ENCODE peak calls at places on chromosome 9, in ten cellular contexts. One of them, this sample, is unnamed.

GRCh38 chr9:103355000-103355399 is 359.9 kb downstream of the CYLC2 start:
- DNase-seq in NCI-H510A: no peak
- DNase-seq in endothelial cell: no peak
- DNase-seq in hypothalamus: no peak
- DNase-seq in head of caudate nucleus: no peak
- DNase-seq in aorta: no peak
- DNase-seq in stimulated activated CD4-positive, alpha-beta T cell treated with anti-CD3 and anti-CD28 coated beads, Interleukin-15, amount 100 ng/mL, for 1 hour: no peak
- DNase-seq in GM13976: no peak
- DNase-seq in small intestine: no peak
- DNase-seq in CD4-positive, CD25-positive, alpha-beta regulatory T cell: no peak
- DNase-seq in this sample: no peak

GRCh38 chr9:137021979-137022619 is 5.9 kb downstream of the ABCA2 start:
- DNase-seq in NCI-H510A: no peak
- DNase-seq in endothelial cell: no peak
- DNase-seq in hypothalamus: peak
- DNase-seq in head of caudate nucleus: peak
- DNase-seq in aorta: no peak
- DNase-seq in stimulated activated CD4-positive, alpha-beta T cell treated with anti-CD3 and anti-CD28 coated beads, Interleukin-15, amount 100 ng/mL, for 1 hour: peak
- DNase-seq in GM13976: peak
- DNase-seq in small intestine: peak
- DNase-seq in CD4-positive, CD25-positive, alpha-beta regulatory T cell: peak
- DNase-seq in this sample: peak

GRCh38 chr9:97640290-97640689 is 6.7 kb downstream of the NCBP1 start:
- DNase-seq in NCI-H510A: no peak
- DNase-seq in endothelial cell: no peak
- DNase-seq in hypothalamus: no peak
- DNase-seq in head of caudate nucleus: no peak
- DNase-seq in aorta: no peak
- DNase-seq in stimulated activated CD4-positive, alpha-beta T cell treated with anti-CD3 and anti-CD28 coated beads, Interleukin-15, amount 100 ng/mL, for 1 hour: no peak
- DNase-seq in GM13976: no peak
- DNase-seq in small intestine: no peak
- DNase-seq in CD4-positive, CD25-positive, alpha-beta regulatory T cell: no peak
- DNase-seq in this sample: no peak

GRCh38 chr9:131257266-131258025 is 18.9 kb downstream of the FAM78A start:
- DNase-seq in NCI-H510A: no peak
- DNase-seq in endothelial cell: no peak
- DNase-seq in hypothalamus: no peak
- DNase-seq in head of caudate nucleus: no peak
- DNase-seq in aorta: no peak
- DNase-seq in stimulated activated CD4-positive, alpha-beta T cell treated with anti-CD3 and anti-CD28 coated beads, Interleukin-15, amount 100 ng/mL, for 1 hour: no peak
- DNase-seq in GM13976: no peak
- DNase-seq in small intestine: no peak
- DNase-seq in CD4-positive, CD25-positive, alpha-beta regulatory T cell: no peak
- DNase-seq in this sample: no peak

GRCh38 chr9:532707-533106 is 308.8 kb upstream of the DMRT1 start:
- DNase-seq in NCI-H510A: peak
- DNase-seq in endothelial cell: no peak
- DNase-seq in hypothalamus: no peak
- DNase-seq in head of caudate nucleus: no peak
- DNase-seq in aorta: no peak
- DNase-seq in stimulated activated CD4-positive, alpha-beta T cell treated with anti-CD3 and anti-CD28 coated beads, Interleukin-15, amount 100 ng/mL, for 1 hour: no peak
- DNase-seq in GM13976: no peak
- DNase-seq in small intestine: peak
- DNase-seq in CD4-positive, CD25-positive, alpha-beta regulatory T cell: no peak
- DNase-seq in this sample: no peak

GRCh38 chr9:27771803-27772545 is 198.7 kb upstream of the C9orf72 start:
- DNase-seq in NCI-H510A: no peak
- DNase-seq in endothelial cell: peak
- DNase-seq in hypothalamus: no peak
- DNase-seq in head of caudate nucleus: no peak
- DNase-seq in aorta: no peak
- DNase-seq in stimulated activated CD4-positive, alpha-beta T cell treated with anti-CD3 and anti-CD28 coated beads, Interleukin-15, amount 100 ng/mL, for 1 hour: no peak
- DNase-seq in GM13976: no peak
- DNase-seq in small intestine: no peak
- DNase-seq in CD4-positive, CD25-positive, alpha-beta regulatory T cell: no peak
- DNase-seq in this sample: no peak

GRCh38 chr9:1332161-1332560 is 282.0 kb downstream of the DMRT2 start:
- DNase-seq in NCI-H510A: no peak
- DNase-seq in endothelial cell: no peak
- DNase-seq in hypothalamus: no peak
- DNase-seq in head of caudate nucleus: no peak
- DNase-seq in aorta: no peak
- DNase-seq in stimulated activated CD4-positive, alpha-beta T cell treated with anti-CD3 and anti-CD28 coated beads, Interleukin-15, amount 100 ng/mL, for 1 hour: no peak
- DNase-seq in GM13976: no peak
- DNase-seq in small intestine: no peak
- DNase-seq in CD4-positive, CD25-positive, alpha-beta regulatory T cell: no peak
- DNase-seq in this sample: no peak

GRCh38 chr9:16417749-16418148 is 452.7 kb downstream of the BNC2 start:
- DNase-seq in NCI-H510A: no peak
- DNase-seq in endothelial cell: no peak
- DNase-seq in hypothalamus: no peak
- DNase-seq in head of caudate nucleus: no peak
- DNase-seq in aorta: no peak
- DNase-seq in stimulated activated CD4-positive, alpha-beta T cell treated with anti-CD3 and anti-CD28 coated beads, Interleukin-15, amount 100 ng/mL, for 1 hour: no peak
- DNase-seq in GM13976: no peak
- DNase-seq in small intestine: no peak
- DNase-seq in CD4-positive, CD25-positive, alpha-beta regulatory T cell: no peak
- DNase-seq in this sample: no peak

GRCh38 chr9:121902483-121903135 is 190.5 kb downstream of the TTLL11 start:
- DNase-seq in NCI-H510A: no peak
- DNase-seq in endothelial cell: no peak
- DNase-seq in hypothalamus: no peak
- DNase-seq in head of caudate nucleus: no peak
- DNase-seq in aorta: no peak
- DNase-seq in stimulated activated CD4-positive, alpha-beta T cell treated with anti-CD3 and anti-CD28 coated beads, Interleukin-15, amount 100 ng/mL, for 1 hour: no peak
- DNase-seq in GM13976: no peak
- DNase-seq in small intestine: peak
- DNase-seq in CD4-positive, CD25-positive, alpha-beta regulatory T cell: no peak
- DNase-seq in this sample: no peak

GRCh38 chr9:13221741-13222140 is 57.8 kb downstream of the MPDZ start:
- DNase-seq in NCI-H510A: no peak
- DNase-seq in endothelial cell: no peak
- DNase-seq in hypothalamus: no peak
- DNase-seq in head of caudate nucleus: no peak
- DNase-seq in aorta: no peak
- DNase-seq in stimulated activated CD4-positive, alpha-beta T cell treated with anti-CD3 and anti-CD28 coated beads, Interleukin-15, amount 100 ng/mL, for 1 hour: no peak
- DNase-seq in GM13976: no peak
- DNase-seq in small intestine: no peak
- DNase-seq in CD4-positive, CD25-positive, alpha-beta regulatory T cell: no peak
- DNase-seq in this sample: no peak

GRCh38 chr9:95515272-95516113 is 1.3 kb downstream of the PTCH1 start:
- DNase-seq in NCI-H510A: no peak
- DNase-seq in endothelial cell: peak
- DNase-seq in hypothalamus: peak
- DNase-seq in head of caudate nucleus: peak
- DNase-seq in aorta: no peak
- DNase-seq in stimulated activated CD4-positive, alpha-beta T cell treated with anti-CD3 and anti-CD28 coated beads, Interleukin-15, amount 100 ng/mL, for 1 hour: no peak
- DNase-seq in GM13976: no peak
- DNase-seq in small intestine: no peak
- DNase-seq in CD4-positive, CD25-positive, alpha-beta regulatory T cell: no peak
- DNase-seq in this sample: no peak

GRCh38 chr9:127972316-127972871 is 8.4 kb downstream of the EEIG1 start:
- DNase-seq in NCI-H510A: no peak
- DNase-seq in endothelial cell: no peak
- DNase-seq in hypothalamus: peak
- DNase-seq in head of caudate nucleus: peak
- DNase-seq in aorta: peak
- DNase-seq in stimulated activated CD4-positive, alpha-beta T cell treated with anti-CD3 and anti-CD28 coated beads, Interleukin-15, amount 100 ng/mL, for 1 hour: no peak
- DNase-seq in GM13976: no peak
- DNase-seq in small intestine: no peak
- DNase-seq in CD4-positive, CD25-positive, alpha-beta regulatory T cell: no peak
- DNase-seq in this sample: peak

GRCh38 chr9:137070201-137070905 is at the start of gene SAPCD2:
- DNase-seq in NCI-H510A: peak
- DNase-seq in endothelial cell: peak
- DNase-seq in hypothalamus: peak
- DNase-seq in head of caudate nucleus: peak
- DNase-seq in aorta: peak
- DNase-seq in stimulated activated CD4-positive, alpha-beta T cell treated with anti-CD3 and anti-CD28 coated beads, Interleukin-15, amount 100 ng/mL, for 1 hour: peak
- DNase-seq in GM13976: peak
- DNase-seq in small intestine: peak
- DNase-seq in CD4-positive, CD25-positive, alpha-beta regulatory T cell: peak
- DNase-seq in this sample: peak

GRCh38 chr9:116124472-116125040 is 29.0 kb upstream of the PAPPA start:
- DNase-seq in NCI-H510A: no peak
- DNase-seq in endothelial cell: no peak
- DNase-seq in hypothalamus: no peak
- DNase-seq in head of caudate nucleus: no peak
- DNase-seq in aorta: no peak
- DNase-seq in stimulated activated CD4-positive, alpha-beta T cell treated with anti-CD3 and anti-CD28 coated beads, Interleukin-15, amount 100 ng/mL, for 1 hour: no peak
- DNase-seq in GM13976: no peak
- DNase-seq in small intestine: no peak
- DNase-seq in CD4-positive, CD25-positive, alpha-beta regulatory T cell: no peak
- DNase-seq in this sample: no peak

GRCh38 chr9:81077572-81077971 is 611.8 kb downstream of the TLE1 start:
- DNase-seq in NCI-H510A: no peak
- DNase-seq in endothelial cell: no peak
- DNase-seq in hypothalamus: no peak
- DNase-seq in head of caudate nucleus: no peak
- DNase-seq in aorta: no peak
- DNase-seq in stimulated activated CD4-positive, alpha-beta T cell treated with anti-CD3 and anti-CD28 coated beads, Interleukin-15, amount 100 ng/mL, for 1 hour: no peak
- DNase-seq in GM13976: no peak
- DNase-seq in small intestine: no peak
- DNase-seq in CD4-positive, CD25-positive, alpha-beta regulatory T cell: no peak
- DNase-seq in this sample: no peak

GRCh38 chr9:130390986-130391385 is 53.8 kb upstream of the ASS1 start:
- DNase-seq in NCI-H510A: no peak
- DNase-seq in endothelial cell: no peak
- DNase-seq in hypothalamus: no peak
- DNase-seq in head of caudate nucleus: no peak
- DNase-seq in aorta: no peak
- DNase-seq in stimulated activated CD4-positive, alpha-beta T cell treated with anti-CD3 and anti-CD28 coated beads, Interleukin-15, amount 100 ng/mL, for 1 hour: no peak
- DNase-seq in GM13976: no peak
- DNase-seq in small intestine: no peak
- DNase-seq in CD4-positive, CD25-positive, alpha-beta regulatory T cell: no peak
- DNase-seq in this sample: no peak

GRCh38 chr9:107142896-107143603 is 140.0 kb upstream of the RAD23B start:
- DNase-seq in NCI-H510A: no peak
- DNase-seq in endothelial cell: no peak
- DNase-seq in hypothalamus: no peak
- DNase-seq in head of caudate nucleus: no peak
- DNase-seq in aorta: no peak
- DNase-seq in stimulated activated CD4-positive, alpha-beta T cell treated with anti-CD3 and anti-CD28 coated beads, Interleukin-15, amount 100 ng/mL, for 1 hour: no peak
- DNase-seq in GM13976: no peak
- DNase-seq in small intestine: no peak
- DNase-seq in CD4-positive, CD25-positive, alpha-beta regulatory T cell: no peak
- DNase-seq in this sample: no peak

GRCh38 chr9:110048473-110048975 is 159.4 kb downstream of the C9orf152 start:
- DNase-seq in NCI-H510A: peak
- DNase-seq in endothelial cell: peak
- DNase-seq in hypothalamus: peak
- DNase-seq in head of caudate nucleus: peak
- DNase-seq in aorta: peak
- DNase-seq in stimulated activated CD4-positive, alpha-beta T cell treated with anti-CD3 and anti-CD28 coated beads, Interleukin-15, amount 100 ng/mL, for 1 hour: peak
- DNase-seq in GM13976: peak
- DNase-seq in small intestine: peak
- DNase-seq in CD4-positive, CD25-positive, alpha-beta regulatory T cell: peak
- DNase-seq in this sample: no peak

GRCh38 chr9:134065720-134066419 is 2.0 kb downstream of the BRD3 start:
- DNase-seq in NCI-H510A: no peak
- DNase-seq in endothelial cell: no peak
- DNase-seq in hypothalamus: no peak
- DNase-seq in head of caudate nucleus: peak
- DNase-seq in aorta: peak
- DNase-seq in stimulated activated CD4-positive, alpha-beta T cell treated with anti-CD3 and anti-CD28 coated beads, Interleukin-15, amount 100 ng/mL, for 1 hour: peak
- DNase-seq in GM13976: peak
- DNase-seq in small intestine: peak
- DNase-seq in CD4-positive, CD25-positive, alpha-beta regulatory T cell: no peak
- DNase-seq in this sample: no peak

GRCh38 chr9:70981312-70981711 is 140.1 kb downstream of the TRPM3 start:
- DNase-seq in NCI-H510A: no peak
- DNase-seq in endothelial cell: no peak
- DNase-seq in hypothalamus: no peak
- DNase-seq in head of caudate nucleus: no peak
- DNase-seq in aorta: no peak
- DNase-seq in stimulated activated CD4-positive, alpha-beta T cell treated with anti-CD3 and anti-CD28 coated beads, Interleukin-15, amount 100 ng/mL, for 1 hour: no peak
- DNase-seq in GM13976: no peak
- DNase-seq in small intestine: no peak
- DNase-seq in CD4-positive, CD25-positive, alpha-beta regulatory T cell: no peak
- DNase-seq in this sample: no peak

GRCh38 chr9:37096628-37097027 is 23.7 kb upstream of the ZCCHC7 start:
- DNase-seq in NCI-H510A: no peak
- DNase-seq in endothelial cell: no peak
- DNase-seq in hypothalamus: no peak
- DNase-seq in head of caudate nucleus: no peak
- DNase-seq in aorta: no peak
- DNase-seq in stimulated activated CD4-positive, alpha-beta T cell treated with anti-CD3 and anti-CD28 coated beads, Interleukin-15, amount 100 ng/mL, for 1 hour: no peak
- DNase-seq in GM13976: no peak
- DNase-seq in small intestine: no peak
- DNase-seq in CD4-positive, CD25-positive, alpha-beta regulatory T cell: no peak
- DNase-seq in this sample: no peak

GRCh38 chr9:35706951-35707350 is 17.2 kb upstream of the TPM2 start:
- DNase-seq in NCI-H510A: no peak
- DNase-seq in endothelial cell: no peak
- DNase-seq in hypothalamus: no peak
- DNase-seq in head of caudate nucleus: no peak
- DNase-seq in aorta: no peak
- DNase-seq in stimulated activated CD4-positive, alpha-beta T cell treated with anti-CD3 and anti-CD28 coated beads, Interleukin-15, amount 100 ng/mL, for 1 hour: no peak
- DNase-seq in GM13976: no peak
- DNase-seq in small intestine: no peak
- DNase-seq in CD4-positive, CD25-positive, alpha-beta regulatory T cell: no peak
- DNase-seq in this sample: no peak

GRCh38 chr9:38160613-38161215 is 91.7 kb upstream of the SHB start:
- DNase-seq in NCI-H510A: peak
- DNase-seq in endothelial cell: peak
- DNase-seq in hypothalamus: peak
- DNase-seq in head of caudate nucleus: peak
- DNase-seq in aorta: peak
- DNase-seq in stimulated activated CD4-positive, alpha-beta T cell treated with anti-CD3 and anti-CD28 coated beads, Interleukin-15, amount 100 ng/mL, for 1 hour: no peak
- DNase-seq in GM13976: peak
- DNase-seq in small intestine: peak
- DNase-seq in CD4-positive, CD25-positive, alpha-beta regulatory T cell: peak
- DNase-seq in this sample: no peak

GRCh38 chr9:95724253-95724991 is 151.1 kb upstream of the ERCC6L2 start:
- DNase-seq in NCI-H510A: no peak
- DNase-seq in endothelial cell: no peak
- DNase-seq in hypothalamus: no peak
- DNase-seq in head of caudate nucleus: no peak
- DNase-seq in aorta: no peak
- DNase-seq in stimulated activated CD4-positive, alpha-beta T cell treated with anti-CD3 and anti-CD28 coated beads, Interleukin-15, amount 100 ng/mL, for 1 hour: peak
- DNase-seq in GM13976: peak
- DNase-seq in small intestine: peak
- DNase-seq in CD4-positive, CD25-positive, alpha-beta regulatory T cell: peak
- DNase-seq in this sample: no peak

GRCh38 chr9:2576631-2577030 is 45.0 kb upstream of the VLDLR start:
- DNase-seq in NCI-H510A: peak
- DNase-seq in endothelial cell: no peak
- DNase-seq in hypothalamus: no peak
- DNase-seq in head of caudate nucleus: no peak
- DNase-seq in aorta: no peak
- DNase-seq in stimulated activated CD4-positive, alpha-beta T cell treated with anti-CD3 and anti-CD28 coated beads, Interleukin-15, amount 100 ng/mL, for 1 hour: no peak
- DNase-seq in GM13976: no peak
- DNase-seq in small intestine: no peak
- DNase-seq in CD4-positive, CD25-positive, alpha-beta regulatory T cell: no peak
- DNase-seq in this sample: no peak

GRCh38 chr9:129640871-129641750 is 840 bp downstream of the ASB6 start:
- DNase-seq in NCI-H510A: no peak
- DNase-seq in endothelial cell: no peak
- DNase-seq in hypothalamus: no peak
- DNase-seq in head of caudate nucleus: no peak
- DNase-seq in aorta: no peak
- DNase-seq in stimulated activated CD4-positive, alpha-beta T cell treated with anti-CD3 and anti-CD28 coated beads, Interleukin-15, amount 100 ng/mL, for 1 hour: no peak
- DNase-seq in GM13976: peak
- DNase-seq in small intestine: no peak
- DNase-seq in CD4-positive, CD25-positive, alpha-beta regulatory T cell: no peak
- DNase-seq in this sample: no peak

GRCh38 chr9:38024036-38024681 is 44.9 kb downstream of the SHB start:
- DNase-seq in NCI-H510A: peak
- DNase-seq in endothelial cell: no peak
- DNase-seq in hypothalamus: peak
- DNase-seq in head of caudate nucleus: peak
- DNase-seq in aorta: no peak
- DNase-seq in stimulated activated CD4-positive, alpha-beta T cell treated with anti-CD3 and anti-CD28 coated beads, Interleukin-15, amount 100 ng/mL, for 1 hour: no peak
- DNase-seq in GM13976: no peak
- DNase-seq in small intestine: no peak
- DNase-seq in CD4-positive, CD25-positive, alpha-beta regulatory T cell: no peak
- DNase-seq in this sample: peak

GRCh38 chr9:113504725-113505590 is 41.4 kb downstream of the RGS3 start:
- DNase-seq in NCI-H510A: no peak
- DNase-seq in endothelial cell: no peak
- DNase-seq in hypothalamus: no peak
- DNase-seq in head of caudate nucleus: no peak
- DNase-seq in aorta: no peak
- DNase-seq in stimulated activated CD4-positive, alpha-beta T cell treated with anti-CD3 and anti-CD28 coated beads, Interleukin-15, amount 100 ng/mL, for 1 hour: no peak
- DNase-seq in GM13976: no peak
- DNase-seq in small intestine: peak
- DNase-seq in CD4-positive, CD25-positive, alpha-beta regulatory T cell: no peak
- DNase-seq in this sample: no peak